ENCODE peak calls at places on chromosome 5, in four cellular contexts. P, Q, C and E are unnamed samples.
A peak's percentile ranks its signal among the peaks of the same experiment; 100 is the strongest.

GRCh38 chr5:168334161-168335094 is 43.0 kb downstream of the WWC1 start:
- DNase-seq in C (peak; percentile 36), P (no peak), Q (peak; percentile 48), E (peak; percentile 12)

GRCh38 chr5:10310073-10310779 is 2.5 kb upstream of the CMBL start:
- DNase-seq in Q (peak; percentile 56), C (peak; percentile 22), P (no peak), E (peak; percentile 76)

GRCh38 chr5:73901455-73901854 is 275.5 kb downstream of the ARHGEF28 start:
- DNase-seq in P (no peak), C (no peak), Q (peak; percentile 55), E (no peak)

GRCh38 chr5:145283101-145283500 is 552.0 kb downstream of the PRELID2 start:
- DNase-seq in P (no peak), Q (no peak), C (peak; percentile 45), E (no peak)

GRCh38 chr5:164688437-164688836 is 1183.0 kb downstream of the MAT2B start:
- DNase-seq in C (no peak), P (no peak), Q (no peak), E (no peak)

GRCh38 chr5:18605186-18605585 is 970.9 kb downstream of the TAF11L14 start:
- DNase-seq in C (no peak), P (no peak), Q (no peak), E (no peak)

GRCh38 chr5:74798977-74799911 is 32.2 kb downstream of the NSA2 start:
- DNase-seq in Q (no peak), P (no peak), C (no peak), E (no peak)

GRCh38 chr5:82106806-82107205 is 135.0 kb downstream of the ATG10 start:
- DNase-seq in Q (no peak), P (no peak), C (peak; percentile 7), E (peak; percentile 13)

GRCh38 chr5:176319827-176320554 is 41.6 kb downstream of the KIAA1191 start:
- DNase-seq in P (no peak), Q (no peak), C (peak; percentile 21), E (no peak)

GRCh38 chr5:39498247-39498952 is 73.6 kb upstream of the DAB2 start:
- DNase-seq in C (peak; percentile 73), P (no peak), Q (no peak), E (peak; percentile 81)

GRCh38 chr5:19001527-19001926 is 986.5 kb downstream of the CDH18 start:
- DNase-seq in Q (no peak), C (no peak), P (no peak), E (no peak)

GRCh38 chr5:29122306-29122705 is 2071.2 kb upstream of the CDH6 start:
- DNase-seq in Q (no peak), C (no peak), P (no peak), E (no peak)

GRCh38 chr5:55903121-55903701 is 52.1 kb downstream of the IL31RA start:
- DNase-seq in C (peak; percentile 24), Q (peak; percentile 75), P (peak; percentile 81), E (no peak)

GRCh38 chr5:45793638-45794532 is 97.7 kb upstream of the HCN1 start:
- DNase-seq in C (no peak), P (no peak), Q (no peak), E (no peak)

GRCh38 chr5:54090495-54091084 is 219.8 kb downstream of the ARL15 start:
- DNase-seq in P (no peak), Q (no peak), C (peak; percentile 87), E (peak; percentile 89)

GRCh38 chr5:35129921-35130485 is 82.3 kb upstream of the AGXT2 start:
- DNase-seq in Q (peak; percentile 9), C (no peak), P (no peak), E (no peak)

GRCh38 chr5:120229036-120229435 is 235.1 kb upstream of the PRR16 start:
- DNase-seq in P (no peak), Q (no peak), C (no peak), E (no peak)

GRCh38 chr5:174175869-174176268 is 130.4 kb downstream of the NSG2 start:
- DNase-seq in P (no peak), Q (no peak), C (no peak), E (no peak)

GRCh38 chr5:168747987-168748777 is 169.0 kb upstream of the PANK3 start:
- DNase-seq in P (peak; percentile 75), C (peak; percentile 11), Q (peak; percentile 69), E (peak; percentile 6)

GRCh38 chr5:124816381-124816780 is 69.9 kb upstream of the ZNF608 start:
- DNase-seq in Q (no peak), C (no peak), P (no peak), E (no peak)

GRCh38 chr5:55572011-55572410 is 37.2 kb upstream of the PLPP1 start:
- DNase-seq in C (no peak), P (no peak), Q (no peak), E (no peak)

GRCh38 chr5:148152785-148153184 is 15.6 kb upstream of the SPINK14 start:
- DNase-seq in C (no peak), P (no peak), Q (no peak), E (no peak)

GRCh38 chr5:112491257-112491656 is 72.2 kb upstream of the EPB41L4A start:
- DNase-seq in Q (peak; percentile 24), C (no peak), P (no peak), E (no peak)

GRCh38 chr5:132860742-132861141 is 5.5 kb downstream of the GDF9 start:
- DNase-seq in C (no peak), P (no peak), Q (no peak), E (no peak)

GRCh38 chr5:162221884-162222283 is 154.3 kb downstream of the GABRG2 start:
- DNase-seq in C (no peak), Q (no peak), P (no peak), E (no peak)

GRCh38 chr5:8633706-8634105 is 764.8 kb downstream of the MTRR start:
- DNase-seq in Q (no peak), C (peak; percentile 66), P (no peak), E (peak; percentile 32)

GRCh38 chr5:157384971-157385709 is 74.9 kb upstream of the NIPAL4 start:
- DNase-seq in Q (peak; percentile 50), P (no peak), C (peak; percentile 95), E (peak; percentile 98)

GRCh38 chr5:61657010-61657409 is 325.0 kb downstream of the ZSWIM6 start:
- DNase-seq in P (no peak), C (no peak), Q (no peak), E (no peak)

GRCh38 chr5:102231693-102232619 is 64.1 kb downstream of the SLCO4C1 start:
- DNase-seq in C (no peak), P (peak; percentile 20), Q (no peak), E (no peak)

GRCh38 chr5:165360366-165361142 is 1855.1 kb downstream of the MAT2B start:
- DNase-seq in P (no peak), Q (no peak), C (no peak), E (no peak)

GRCh38 chr5:173328896-173329369 is 719 bp upstream of the STC2 start:
- DNase-seq in C (peak; percentile 62), Q (peak; percentile 76), P (no peak), E (peak; percentile 83)

GRCh38 chr5:153147891-153148623 is 342.4 kb upstream of the GRIA1 start:
- DNase-seq in P (peak; percentile 6), Q (peak; percentile 15), C (peak; percentile 71), E (peak; percentile 56)

GRCh38 chr5:151911011-151911410 is 13.6 kb downstream of the GLRA1 start:
- DNase-seq in P (no peak), Q (no peak), C (no peak), E (no peak)

GRCh38 chr5:38607930-38608545 is 51.6 kb upstream of the LIFR start:
- DNase-seq in P (no peak), Q (no peak), C (peak; percentile 45), E (peak; percentile 72)

DNA sequence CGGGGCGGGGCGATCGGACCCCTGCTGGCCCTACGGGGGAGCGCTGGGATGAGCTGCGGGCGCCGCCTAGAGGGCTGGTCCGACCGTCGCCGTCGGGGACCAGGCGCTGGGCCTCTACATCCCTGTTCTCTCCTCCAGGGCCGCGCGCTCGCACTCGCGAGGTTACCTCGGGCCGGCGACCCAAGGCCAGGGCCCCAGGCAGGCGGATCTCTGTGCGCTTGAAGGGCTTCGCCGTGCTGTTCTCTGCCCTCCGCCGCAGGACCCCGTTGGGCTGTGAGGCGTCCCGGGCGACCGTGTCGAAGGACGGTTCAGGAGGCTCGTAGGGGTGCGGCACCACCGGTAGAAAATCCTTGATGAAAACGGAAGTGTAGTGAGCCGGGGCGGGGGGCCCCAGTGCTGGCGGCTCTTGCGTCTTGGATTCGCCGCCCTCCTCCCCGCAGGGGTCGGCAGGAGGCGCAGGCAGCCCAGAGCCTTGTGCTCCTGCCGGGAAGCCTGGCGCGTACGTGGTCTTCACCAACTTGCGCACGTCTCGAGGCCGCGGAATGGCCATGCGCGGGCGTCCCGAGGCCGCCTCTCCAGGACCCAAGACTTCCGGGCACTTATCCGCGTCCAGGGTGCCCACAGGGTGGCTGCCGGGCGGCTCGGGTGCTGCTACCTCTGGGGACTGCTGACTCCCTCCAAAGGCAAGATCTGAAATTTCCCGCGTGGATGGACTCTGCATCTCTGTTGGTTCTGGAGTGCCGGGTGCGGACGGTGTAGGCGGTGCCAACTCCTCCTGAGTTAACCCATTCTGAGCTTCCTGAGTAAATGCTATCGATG is 2.0 kb downstream of the PROB1 start:
- DNase-seq in P (peak; percentile 88), Q (peak; percentile 93), C (peak; percentile 48), E (no peak)
- TF ChIP-seq CTCF in P (peak; percentile 94), Q (peak; percentile 94), C (peak; percentile 42), E (peak; percentile 63)

GRCh38 chr5:115028557-115028956 is 141.2 kb downstream of the TRIM36 start:
- DNase-seq in C (no peak), P (no peak), Q (no peak), E (no peak)

GRCh38 chr5:115033861-115034260 is 135.8 kb downstream of the TRIM36 start:
- DNase-seq in Q (peak; percentile 7), P (no peak), C (no peak), E (no peak)
- TF ChIP-seq CTCF in Q (no peak), P (peak; percentile 42), C (no peak), E (no peak)

DNA sequence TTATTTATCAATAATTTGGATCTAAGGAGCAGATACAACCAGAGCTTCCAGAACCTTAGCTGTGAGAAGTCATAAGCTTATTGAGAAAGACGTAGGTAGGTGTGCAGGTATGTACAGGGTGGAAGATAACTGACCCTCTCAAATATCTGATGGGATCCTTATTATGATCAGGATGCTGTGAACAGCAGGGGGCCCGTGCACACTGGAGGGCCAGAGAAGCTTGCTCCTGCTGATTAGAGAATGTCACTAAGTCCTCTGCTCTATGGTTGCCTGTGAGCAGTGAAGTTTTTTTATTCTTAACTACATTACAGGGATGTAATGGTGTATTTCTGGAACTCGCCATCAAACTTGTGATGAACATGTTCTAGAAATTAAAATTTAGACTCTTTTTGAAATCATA is 108.9 kb upstream of the POU5F2 start:
- DNase-seq in Q (no peak), P (no peak), C (no peak), E (no peak)
- TF ChIP-seq CTCF in Q (no peak), P (no peak), C (no peak), E (no peak)

GRCh38 chr5:149935431-149935901 is 9.1 kb downstream of the PDE6A start:
- DNase-seq in C (no peak), Q (no peak), P (no peak), E (no peak)
- TF ChIP-seq CTCF in C (no peak), Q (no peak), P (no peak), E (no peak)

GRCh38 chr5:134525687-134526482 is 415 bp downstream of the JADE2 start:
- DNase-seq in P (peak; percentile 55), Q (peak; percentile 71), C (peak; percentile 80), E (peak; percentile 83)
- TF ChIP-seq CTCF in P (no peak), Q (no peak), C (no peak), E (no peak)